ENCODE peak calls at places on chromosomes 4 and X, in seven cellular contexts. F is HepG2, H is HCT116, J is SK-N-SH, S is H1, D is GM12878, W is K562. T is an unnamed sample.

GRCh38 chr4:102268355-102268754 is 76.9 kb downstream of the SLC39A8 start:
- DNase-seq in F (no peak), H (no peak), J (no peak), S (no peak), D (no peak), W (no peak), T (no peak)

GRCh38 chr4:121776610-121777401 is 11.8 kb upstream of the SMIM43 start:
- DNase-seq in F (no peak), H (no peak), J (no peak), S (no peak), D (no peak), W (no peak), T (no peak)

GRCh38 chr4:182808673-182809416 is 108.3 kb downstream of the DCTD start:
- DNase-seq in F (no peak), H (no peak), J (no peak), S (no peak), D (peak), W (no peak), T (no peak)

GRCh38 chrX:7263961-7264360 is 116.0 kb upstream of the PUDP start:
- DNase-seq in F (no peak), H (no peak), J (no peak), S (no peak), D (no peak), W (no peak), T (no peak)

GRCh38 chr4:158621729-158622128 is 50.0 kb downstream of the C4orf46 start:
- DNase-seq in F (no peak), H (no peak), J (no peak), S (no peak), D (no peak), W (no peak), T (no peak)

GRCh38 chr4:2482693-2483092 is 13.8 kb downstream of the RNF4 start:
- DNase-seq in F (peak), H (no peak), J (no peak), S (no peak), D (peak), W (no peak), T (no peak)

GRCh38 chrX:149453911-149454820 is 50.9 kb downstream of the IDS start:
- DNase-seq in F (no peak), H (no peak), J (no peak), S (no peak), D (no peak), W (no peak), T (no peak)

GRCh38 chr4:158170691-158171455 is 2.0 kb downstream of the GASK1B start:
- DNase-seq in F (peak), H (no peak), J (no peak), S (no peak), D (no peak), W (peak), T (peak)

GRCh38 chr4:6617246-6617645 is 23.2 kb upstream of the MRFAP1 start:
- DNase-seq in F (no peak), H (no peak), J (no peak), S (no peak), D (no peak), W (no peak), T (no peak)

GRCh38 chrX:134604701-134605271 is 53.5 kb downstream of the PLAC1 start:
- DNase-seq in F (no peak), H (peak), J (no peak), S (no peak), D (no peak), W (no peak), T (no peak)

GRCh38 chr4:82394896-82395295 is 21.1 kb upstream of the HNRNPD start:
- DNase-seq in F (peak), H (no peak), J (no peak), S (no peak), D (no peak), W (no peak), T (no peak)

GRCh38 chr4:113692809-113693411 is 68.6 kb downstream of the CAMK2D start:
- DNase-seq in F (no peak), H (no peak), J (no peak), S (no peak), D (no peak), W (no peak), T (no peak)

GRCh38 chrX:152821145-152821765 is 9.3 kb downstream of the CETN2 start:
- DNase-seq in F (peak), H (peak), J (peak), S (peak), D (no peak), W (peak), T (peak)

GRCh38 chrX:16187024-16187698 is 19.9 kb downstream of the MAGEB17 start:
- DNase-seq in F (no peak), H (no peak), J (no peak), S (no peak), D (no peak), W (no peak), T (peak)

GRCh38 chr4:142818009-142818408 is 28.1 kb downstream of the INPP4B start:
- DNase-seq in F (no peak), H (peak), J (no peak), S (no peak), D (no peak), W (no peak), T (no peak)

GRCh38 chrX:17459008-17459407 is 84.0 kb downstream of the NHS start:
- DNase-seq in F (no peak), H (no peak), J (no peak), S (no peak), D (no peak), W (no peak), T (no peak)

GRCh38 chr4:20432098-20432497 is 180.4 kb downstream of the SLIT2 start:
- DNase-seq in F (no peak), H (no peak), J (no peak), S (no peak), D (no peak), W (no peak), T (no peak)

GRCh38 chr4:145279122-145279960 is 99.0 kb upstream of the OTUD4 start:
- DNase-seq in F (no peak), H (no peak), J (peak), S (no peak), D (no peak), W (peak), T (no peak)

GRCh38 chr4:7403001-7403400 is 31.7 kb downstream of the PSAPL1 start:
- DNase-seq in F (no peak), H (no peak), J (no peak), S (no peak), D (no peak), W (no peak), T (no peak)

GRCh38 chrX:140141444-140142029 is 176.2 kb upstream of the CXorf66 start:
- DNase-seq in F (peak), H (peak), J (peak), S (no peak), D (peak), W (peak), T (peak)

GRCh38 chrX:151977923-151978322 is 3.4 kb upstream of the GABRE start:
- DNase-seq in F (no peak), H (no peak), J (no peak), S (no peak), D (no peak), W (no peak), T (no peak)

GRCh38 chr4:7364979-7365378 is 69.8 kb downstream of the PSAPL1 start:
- DNase-seq in F (no peak), H (no peak), J (no peak), S (no peak), D (no peak), W (no peak), T (no peak)

GRCh38 chr4:45662996-45663395 is 460.9 kb downstream of the GABRG1 start:
- DNase-seq in F (no peak), H (no peak), J (no peak), S (no peak), D (no peak), W (no peak), T (peak)

GRCh38 chrX:134764202-134764785 is 106.0 kb upstream of the PLAC1 start:
- DNase-seq in F (peak), H (peak), J (peak), S (no peak), D (no peak), W (peak), T (no peak)

GRCh38 chr4:55671667-55672066 is 35.6 kb upstream of the NMU start:
- DNase-seq in F (no peak), H (no peak), J (no peak), S (no peak), D (no peak), W (no peak), T (no peak)

GRCh38 chr4:81666491-81666890 is 194.8 kb upstream of the RASGEF1B start:
- DNase-seq in F (no peak), H (no peak), J (no peak), S (no peak), D (no peak), W (no peak), T (no peak)

GRCh38 chr4:156294577-156294976 is 340.9 kb upstream of the CTSO start:
- DNase-seq in F (peak), H (peak), J (peak), S (peak), D (no peak), W (no peak), T (peak)

DNA sequence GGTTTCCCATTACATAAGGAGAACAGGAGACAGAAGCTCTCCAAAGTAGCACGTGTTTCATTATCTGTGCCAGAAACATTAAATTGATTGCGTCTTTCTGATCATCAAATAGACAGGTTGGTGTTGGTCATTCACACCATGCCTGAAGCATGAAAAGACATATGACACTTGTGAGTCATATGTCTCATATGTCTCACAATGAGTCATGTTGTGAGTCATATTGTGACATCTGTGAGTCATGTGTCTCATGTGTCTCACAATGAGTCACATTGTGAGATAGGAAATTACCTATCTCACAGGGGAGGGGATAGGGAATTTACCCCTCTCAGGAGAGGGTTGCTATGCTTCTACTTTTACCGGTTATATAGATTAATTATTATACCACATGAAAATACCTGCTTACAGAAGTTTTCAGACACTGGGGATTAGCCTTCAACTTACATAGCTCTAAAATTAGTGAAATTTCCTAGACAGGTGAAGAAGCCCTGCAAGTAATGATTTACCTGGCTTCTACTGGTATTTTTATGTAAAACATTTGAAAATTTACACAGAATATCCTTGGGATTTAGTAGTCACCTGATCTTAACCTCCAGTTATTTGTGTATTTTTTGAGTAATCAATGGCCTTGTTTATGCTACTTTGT is 80.8 kb downstream of the NPFFR2 start:
- DNase-seq in F (peak), H (peak), J (no peak), S (no peak), D (peak), W (peak), T (no peak)
- TF ChIP-seq JUND in F (no peak), H (peak), J (peak), S (no peak), D (peak), W (peak), T (no peak)

GRCh38 chr4:124203613-124204284 is 508.8 kb downstream of the ANKRD50 start:
- DNase-seq in F (no peak), H (no peak), J (no peak), S (no peak), D (no peak), W (no peak), T (no peak)

GRCh38 chr4:124202106-124202505 is 510.4 kb downstream of the ANKRD50 start:
- DNase-seq in F (no peak), H (no peak), J (no peak), S (no peak), D (no peak), W (no peak), T (no peak)

GRCh38 chr4:124206779-124207605 is 505.5 kb downstream of the ANKRD50 start:
- DNase-seq in F (no peak), H (no peak), J (no peak), S (no peak), D (no peak), W (no peak), T (no peak)
- TF ChIP-seq JUND in F (no peak), H (no peak), J (no peak), S (no peak), D (no peak), W (no peak), T (no peak)

GRCh38 chr4:25861951-25862410 is 807 bp downstream of the SEL1L3 start:
- DNase-seq in F (no peak), H (no peak), J (no peak), S (no peak), D (no peak), W (peak), T (peak)
- TF ChIP-seq JUND in F (no peak), H (no peak), J (no peak), S (no peak), D (no peak), W (no peak), T (no peak)

GRCh38 chrX:40806511-40807220 is 71.3 kb upstream of the MED14 start:
- DNase-seq in F (no peak), H (no peak), J (no peak), S (no peak), D (no peak), W (peak), T (no peak)
- TF ChIP-seq JUND in F (no peak), H (no peak), J (no peak), S (no peak), D (no peak), W (no peak), T (no peak)

DNA sequence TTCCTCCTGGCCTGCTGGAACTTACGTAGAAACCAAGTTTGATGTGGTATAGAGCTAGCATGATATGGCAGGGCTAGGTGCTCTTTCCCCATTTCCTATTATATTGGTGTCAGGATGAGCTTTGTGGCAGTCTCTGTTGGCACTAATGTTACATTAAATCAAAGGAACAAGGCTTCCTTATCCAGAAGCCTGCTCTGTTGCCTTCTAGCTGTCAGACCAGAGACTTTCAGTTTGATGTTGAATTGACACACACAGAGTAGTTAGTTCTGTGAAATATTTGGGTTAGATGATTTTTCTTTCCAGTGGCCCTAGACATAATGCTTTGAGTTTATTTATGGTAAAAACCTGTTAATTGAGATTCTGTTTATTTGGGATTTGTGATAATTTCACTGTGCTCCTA is 10.0 kb downstream of the CNKSR2 start:
- DNase-seq in F (no peak), H (no peak), J (no peak), S (no peak), D (no peak), W (no peak), T (no peak)
- TF ChIP-seq JUND in F (no peak), H (no peak), J (no peak), S (no peak), D (no peak), W (no peak), T (no peak)

GRCh38 chr4:184123009-184123408 is 94.7 kb downstream of the ENPP6 start:
- DNase-seq in F (no peak), H (no peak), J (no peak), S (no peak), D (no peak), W (no peak), T (no peak)
- TF ChIP-seq JUND in F (no peak), H (no peak), J (no peak), S (no peak), D (no peak), W (no peak), T (no peak)

GRCh38 chrX:102651968-102652744 is 873 bp downstream of the GPRASP1 start:
- DNase-seq in F (no peak), H (no peak), J (peak), S (no peak), D (no peak), W (no peak), T (no peak)

GRCh38 chrX:102650903-102651241 is 411 bp upstream of the GPRASP1 start:
- DNase-seq in F (no peak), H (no peak), J (no peak), S (no peak), D (no peak), W (no peak), T (no peak)

GRCh38 chrX:102654696-102655095 is 3.4 kb downstream of the GPRASP1 start:
- DNase-seq in F (no peak), H (no peak), J (no peak), S (no peak), D (no peak), W (no peak), T (no peak)

GRCh38 chrX:102651242-102651967 is at the start of gene GPRASP1:
- DNase-seq in F (no peak), H (no peak), J (peak), S (no peak), D (no peak), W (no peak), T (no peak)
- TF ChIP-seq JUND in F (no peak), H (no peak), J (no peak), S (no peak), D (no peak), W (no peak), T (no peak)

GRCh38 chr4:184102927-184103326 is 114.7 kb downstream of the ENPP6 start:
- DNase-seq in F (no peak), H (no peak), J (no peak), S (no peak), D (no peak), W (no peak), T (no peak)

GRCh38 chr4:184102488-184102887 is 115.2 kb downstream of the ENPP6 start:
- DNase-seq in F (no peak), H (no peak), J (peak), S (no peak), D (no peak), W (no peak), T (no peak)

GRCh38 chr4:184101711-184102110 is 116.0 kb downstream of the ENPP6 start:
- DNase-seq in F (no peak), H (no peak), J (peak), S (no peak), D (no peak), W (no peak), T (no peak)

GRCh38 chr4:184104419-184105101 is 113.1 kb downstream of the ENPP6 start:
- DNase-seq in F (peak), H (no peak), J (no peak), S (no peak), D (no peak), W (no peak), T (no peak)

DNA sequence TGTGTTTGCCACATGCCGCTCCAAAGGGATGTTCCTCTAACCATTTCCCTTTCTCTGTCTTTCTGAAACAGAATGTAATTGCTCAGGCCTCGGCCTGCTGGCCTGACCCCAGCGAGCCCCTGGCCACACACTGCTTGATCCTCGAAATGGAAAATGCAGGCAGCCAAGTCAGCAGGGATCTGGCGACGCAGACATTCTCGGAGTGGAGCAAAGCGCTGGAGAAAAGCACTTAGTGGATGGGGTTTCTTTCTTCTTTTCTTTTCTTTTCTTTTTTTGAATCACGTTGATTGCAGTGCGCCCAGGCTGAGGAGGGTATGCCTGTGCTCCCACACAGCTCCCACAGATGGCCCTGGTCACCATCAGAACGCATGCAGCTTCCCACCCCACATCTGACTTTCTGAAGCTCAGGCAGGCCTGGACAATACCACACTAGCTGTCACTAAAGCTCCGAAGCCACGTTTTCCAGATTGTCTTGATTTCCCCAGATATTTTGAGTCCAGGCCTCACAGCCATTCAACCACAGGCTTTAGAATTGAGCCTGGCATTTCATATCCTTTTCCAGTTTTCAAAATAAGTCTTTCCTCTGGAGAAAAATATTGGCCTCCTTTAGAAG is 113.8 kb downstream of the ENPP6 start:
- DNase-seq in F (no peak), H (no peak), J (peak), S (no peak), D (no peak), W (no peak), T (no peak)
- TF ChIP-seq JUND in F (no peak), H (no peak), J (no peak), S (no peak), D (no peak), W (no peak), T (no peak)

T was measured in T47D.